ENCODE peak calls at places on chromosomes 3 and 15, in seven cellular contexts. F is NCI-H1048, W is right atrium auricular region, Q is NCI-H2081 treated with DMSO at 0.1 percent for 48 hours, H is fibroblast of lung, E is renal cortical epithelial cell, N is nucleus accumbens. U is an unnamed sample.

GRCh38 chr3:116161570-116162290 is 283.6 kb downstream of the LSAMP start:
- DNase-seq in F (no peak), W (no peak), Q (no peak), H (no peak), E (no peak), N (no peak), U (no peak)

GRCh38 chr3:43732747-43733425 is 42.1 kb downstream of the ABHD5 start:
- DNase-seq in F (no peak), W (no peak), Q (no peak), H (peak), E (no peak), N (no peak), U (no peak)

GRCh38 chr3:177589921-177590336 is 392.6 kb upstream of the TBL1XR1 start:
- DNase-seq in F (no peak), W (no peak), Q (no peak), H (peak), E (peak), N (no peak), U (no peak)

GRCh38 chr3:71456155-71456554 is 127.4 kb downstream of the FOXP1 start:
- DNase-seq in F (no peak), W (no peak), Q (no peak), H (no peak), E (no peak), N (no peak), U (peak)

GRCh38 chr3:150407818-150408231 is 273 bp upstream of the TSC22D2 start:
- DNase-seq in F (no peak), W (no peak), Q (peak), H (no peak), E (peak), N (no peak), U (peak)

GRCh38 chr3:4824948-4825325 is 154.3 kb upstream of the BHLHE40 start:
- DNase-seq in F (no peak), W (no peak), Q (no peak), H (peak), E (peak), N (no peak), U (no peak)

GRCh38 chr3:143596957-143597642 is 251.2 kb downstream of the SLC9A9 start:
- DNase-seq in F (no peak), W (no peak), Q (no peak), H (no peak), E (no peak), N (no peak), U (no peak)

GRCh38 chr15:45521596-45522167 is 873 bp downstream of the SLC30A4 start:
- DNase-seq in F (no peak), W (no peak), Q (no peak), H (peak), E (peak), N (no peak), U (no peak)

U was measured in GF-D8.